ENCODE peak calls at places on chromosomes 6 and 20, in five cellular contexts. One of them, this sample, is unnamed. For H3K36me3, the result is how much of the 10 kb centered on the place peaks cover.

GRCh38 chr20:51236396-51236795 is 213.5 kb upstream of the KCNG1 start:
- DNase-seq in GM23338: no peak
- DNase-seq in naive thymus-derived CD4-positive, alpha-beta T cell: no peak
- DNase-seq in stomach: no peak
- DNase-seq in mucosa of descending colon: no peak
- DNase-seq in this sample: no peak

GRCh38 chr6:113464959-113465358 is 392.2 kb upstream of the MARCKS start:
- DNase-seq in naive thymus-derived CD4-positive, alpha-beta T cell: no peak
- DNase-seq in GM23338: no peak
- DNase-seq in stomach: no peak
- DNase-seq in mucosa of descending colon: no peak
- DNase-seq in this sample: peak

GRCh38 chr6:35475573-35475972 is 7.4 kb downstream of the RPL10A start:
- DNase-seq in naive thymus-derived CD4-positive, alpha-beta T cell: no peak
- DNase-seq in GM23338: no peak
- DNase-seq in stomach: no peak
- DNase-seq in mucosa of descending colon: no peak
- DNase-seq in this sample: no peak

GRCh38 chr6:69233195-69233524 is 563.6 kb downstream of the LMBRD1 start:
- DNase-seq in naive thymus-derived CD4-positive, alpha-beta T cell: no peak
- DNase-seq in GM23338: peak
- DNase-seq in stomach: no peak
- DNase-seq in mucosa of descending colon: no peak
- DNase-seq in this sample: no peak

GRCh38 chr6:15987569-15987968 is 141.3 kb upstream of the MYLIP start:
- DNase-seq in GM23338: peak
- DNase-seq in naive thymus-derived CD4-positive, alpha-beta T cell: no peak
- DNase-seq in stomach: no peak
- DNase-seq in mucosa of descending colon: no peak
- DNase-seq in this sample: no peak

GRCh38 chr6:36609582-36609981 is 15.4 kb downstream of the SRSF3 start:
- DNase-seq in naive thymus-derived CD4-positive, alpha-beta T cell: no peak
- DNase-seq in mucosa of descending colon: no peak
- DNase-seq in GM23338: no peak
- DNase-seq in stomach: no peak
- DNase-seq in this sample: no peak

GRCh38 chr6:81304486-81304885 is 448.0 kb downstream of the TENT5A start:
- DNase-seq in mucosa of descending colon: no peak
- DNase-seq in naive thymus-derived CD4-positive, alpha-beta T cell: no peak
- DNase-seq in GM23338: no peak
- DNase-seq in stomach: no peak
- DNase-seq in this sample: no peak

GRCh38 chr6:119129148-119129967 is 50.9 kb upstream of the FAM184A start:
- DNase-seq in GM23338: peak
- DNase-seq in mucosa of descending colon: peak
- DNase-seq in stomach: no peak
- DNase-seq in naive thymus-derived CD4-positive, alpha-beta T cell: peak
- DNase-seq in this sample: no peak

DNA sequence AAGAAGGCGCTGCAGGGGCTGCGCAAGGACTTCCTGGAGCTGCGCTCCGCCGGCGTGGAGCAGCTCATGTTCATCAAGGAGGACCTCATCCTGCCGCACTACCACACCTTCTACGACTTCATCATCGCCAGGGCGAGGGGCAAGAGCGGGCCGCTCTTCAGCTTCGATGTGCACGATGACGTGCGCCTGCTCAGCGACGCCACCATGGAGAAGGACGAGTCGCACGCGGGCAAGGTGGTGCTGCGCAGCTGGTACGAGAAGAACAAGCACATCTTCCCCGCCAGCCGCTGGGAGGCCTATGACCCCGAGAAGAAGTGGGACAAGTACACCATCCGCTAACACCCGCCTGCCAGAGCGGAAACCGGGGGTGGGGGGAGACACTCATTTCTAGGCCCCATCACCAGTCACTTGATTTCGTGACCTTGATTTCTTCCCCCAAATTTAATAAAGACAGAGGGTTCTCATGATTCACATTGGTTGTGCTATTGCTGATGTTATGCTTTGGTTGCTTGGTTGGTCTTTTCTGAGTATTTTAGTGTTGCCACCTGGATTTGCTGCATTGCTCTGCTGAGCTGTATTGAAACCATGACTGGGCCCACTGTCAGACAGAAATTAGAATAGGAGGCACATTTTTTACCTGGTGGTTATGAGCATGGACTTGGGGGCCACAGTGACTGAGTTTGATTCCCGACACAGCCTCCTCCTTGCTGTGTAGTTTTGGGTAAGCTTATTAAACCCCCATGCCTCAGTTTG is 1.5 kb downstream of the FAM50B start:
- DNase-seq in mucosa of descending colon: no peak
- DNase-seq in naive thymus-derived CD4-positive, alpha-beta T cell: no peak
- DNase-seq in GM23338: no peak
- DNase-seq in stomach: no peak
- DNase-seq in this sample: no peak
- H3K4me3 ChIP-seq in mucosa of descending colon: no peak
- H3K4me3 ChIP-seq in naive thymus-derived CD4-positive, alpha-beta T cell: no peak
- H3K4me3 ChIP-seq in GM23338: no peak
- H3K4me3 ChIP-seq in stomach: peak
- H3K4me3 ChIP-seq in this sample: no peak

GRCh38 chr6:38686270-38687042 is 16.5 kb downstream of the GLO1 start:
- DNase-seq in naive thymus-derived CD4-positive, alpha-beta T cell: no peak
- DNase-seq in stomach: no peak
- DNase-seq in mucosa of descending colon: no peak
- DNase-seq in GM23338: no peak
- DNase-seq in this sample: no peak

GRCh38 chr6:38684244-38684643 is 18.7 kb downstream of the GLO1 start:
- DNase-seq in GM23338: no peak
- DNase-seq in stomach: no peak
- DNase-seq in naive thymus-derived CD4-positive, alpha-beta T cell: no peak
- DNase-seq in mucosa of descending colon: no peak
- DNase-seq in this sample: no peak

GRCh38 chr6:38687549-38687948 is 15.4 kb downstream of the GLO1 start:
- DNase-seq in stomach: no peak
- DNase-seq in naive thymus-derived CD4-positive, alpha-beta T cell: no peak
- DNase-seq in mucosa of descending colon: no peak
- DNase-seq in GM23338: no peak
- DNase-seq in this sample: no peak

GRCh38 chr6:38687043-38687353 is 15.9 kb downstream of the GLO1 start:
- DNase-seq in stomach: no peak
- DNase-seq in naive thymus-derived CD4-positive, alpha-beta T cell: no peak
- DNase-seq in GM23338: no peak
- DNase-seq in mucosa of descending colon: no peak
- DNase-seq in this sample: no peak

GRCh38 chr6:38684904-38685303 is 18.0 kb downstream of the GLO1 start:
- DNase-seq in GM23338: no peak
- DNase-seq in stomach: no peak
- DNase-seq in mucosa of descending colon: no peak
- DNase-seq in naive thymus-derived CD4-positive, alpha-beta T cell: no peak
- DNase-seq in this sample: no peak
- H3K36me3 ChIP-seq in GM23338: under half
- H3K36me3 ChIP-seq in stomach: half or more
- H3K36me3 ChIP-seq in mucosa of descending colon: under half
- H3K36me3 ChIP-seq in naive thymus-derived CD4-positive, alpha-beta T cell: under half
- H3K36me3 ChIP-seq in this sample: under half

DNA sequence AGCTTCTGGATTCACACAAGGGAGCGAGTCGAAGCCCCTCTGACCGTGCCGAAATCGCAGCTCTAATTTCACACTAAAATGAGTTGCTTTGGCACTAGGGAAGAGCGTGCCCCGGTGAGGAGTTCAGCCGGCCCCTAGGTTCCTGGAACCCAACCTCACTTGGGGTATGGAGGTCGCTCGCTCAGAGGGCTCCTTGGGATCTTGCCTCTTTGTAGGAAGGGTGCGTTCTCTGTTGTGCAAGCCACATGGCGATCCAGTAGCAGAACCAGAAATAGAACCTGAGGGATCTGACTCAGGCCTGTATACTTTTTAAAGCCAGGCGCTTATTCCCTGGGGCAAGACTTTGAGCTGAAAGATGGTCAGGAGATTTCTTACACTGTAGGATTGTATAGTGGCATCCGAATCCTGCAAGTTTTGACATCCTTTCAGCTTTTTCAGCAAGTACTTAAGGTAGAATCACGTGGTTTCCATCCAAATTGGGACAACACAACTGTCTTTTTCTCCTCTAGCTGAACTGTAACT is 861 bp upstream of the RALGAPA2 start:
- DNase-seq in GM23338: no peak
- DNase-seq in naive thymus-derived CD4-positive, alpha-beta T cell: no peak
- DNase-seq in stomach: no peak
- DNase-seq in mucosa of descending colon: peak
- DNase-seq in this sample: no peak
- H3K4me3 ChIP-seq in GM23338: peak
- H3K4me3 ChIP-seq in naive thymus-derived CD4-positive, alpha-beta T cell: peak
- H3K4me3 ChIP-seq in stomach: peak
- H3K4me3 ChIP-seq in mucosa of descending colon: no peak
- H3K4me3 ChIP-seq in this sample: peak

GRCh38 chr6:52506502-52506875 is 70.4 kb downstream of the TRAM2 start:
- DNase-seq in mucosa of descending colon: no peak
- DNase-seq in stomach: no peak
- DNase-seq in naive thymus-derived CD4-positive, alpha-beta T cell: no peak
- DNase-seq in GM23338: no peak
- DNase-seq in this sample: no peak

GRCh38 chr6:52509281-52510212 is 67.3 kb downstream of the TRAM2 start:
- DNase-seq in mucosa of descending colon: no peak
- DNase-seq in naive thymus-derived CD4-positive, alpha-beta T cell: no peak
- DNase-seq in stomach: no peak
- DNase-seq in GM23338: no peak
- DNase-seq in this sample: no peak

GRCh38 chr6:52510213-52510562 is 66.7 kb downstream of the TRAM2 start:
- DNase-seq in stomach: no peak
- DNase-seq in naive thymus-derived CD4-positive, alpha-beta T cell: no peak
- DNase-seq in mucosa of descending colon: no peak
- DNase-seq in GM23338: no peak
- DNase-seq in this sample: no peak

GRCh38 chr6:52507557-52508260 is 69.2 kb downstream of the TRAM2 start:
- DNase-seq in GM23338: no peak
- DNase-seq in naive thymus-derived CD4-positive, alpha-beta T cell: no peak
- DNase-seq in mucosa of descending colon: no peak
- DNase-seq in stomach: no peak
- DNase-seq in this sample: no peak

GRCh38 chr6:52508261-52508739 is 68.6 kb downstream of the TRAM2 start:
- DNase-seq in GM23338: no peak
- DNase-seq in stomach: no peak
- DNase-seq in mucosa of descending colon: no peak
- DNase-seq in naive thymus-derived CD4-positive, alpha-beta T cell: no peak
- DNase-seq in this sample: no peak
- H3K36me3 ChIP-seq in GM23338: under half
- H3K36me3 ChIP-seq in stomach: half or more
- H3K36me3 ChIP-seq in mucosa of descending colon: under half
- H3K36me3 ChIP-seq in naive thymus-derived CD4-positive, alpha-beta T cell: under half
- H3K36me3 ChIP-seq in this sample: under half

GRCh38 chr6:144264270-144265060 is 20.7 kb upstream of the UTRN start:
- DNase-seq in stomach: no peak
- DNase-seq in GM23338: peak
- DNase-seq in naive thymus-derived CD4-positive, alpha-beta T cell: no peak
- DNase-seq in mucosa of descending colon: no peak
- DNase-seq in this sample: peak

GRCh38 chr6:144265390-144265789 is 19.7 kb upstream of the UTRN start:
- DNase-seq in mucosa of descending colon: no peak
- DNase-seq in stomach: no peak
- DNase-seq in GM23338: peak
- DNase-seq in naive thymus-derived CD4-positive, alpha-beta T cell: no peak
- DNase-seq in this sample: no peak

GRCh38 chr6:144263786-144264185 is 21.3 kb upstream of the UTRN start:
- DNase-seq in GM23338: no peak
- DNase-seq in stomach: no peak
- DNase-seq in mucosa of descending colon: no peak
- DNase-seq in naive thymus-derived CD4-positive, alpha-beta T cell: no peak
- DNase-seq in this sample: no peak

GRCh38 chr6:144265061-144265357 is 20.1 kb upstream of the UTRN start:
- DNase-seq in stomach: no peak
- DNase-seq in GM23338: no peak
- DNase-seq in naive thymus-derived CD4-positive, alpha-beta T cell: no peak
- DNase-seq in mucosa of descending colon: no peak
- DNase-seq in this sample: no peak

DNA sequence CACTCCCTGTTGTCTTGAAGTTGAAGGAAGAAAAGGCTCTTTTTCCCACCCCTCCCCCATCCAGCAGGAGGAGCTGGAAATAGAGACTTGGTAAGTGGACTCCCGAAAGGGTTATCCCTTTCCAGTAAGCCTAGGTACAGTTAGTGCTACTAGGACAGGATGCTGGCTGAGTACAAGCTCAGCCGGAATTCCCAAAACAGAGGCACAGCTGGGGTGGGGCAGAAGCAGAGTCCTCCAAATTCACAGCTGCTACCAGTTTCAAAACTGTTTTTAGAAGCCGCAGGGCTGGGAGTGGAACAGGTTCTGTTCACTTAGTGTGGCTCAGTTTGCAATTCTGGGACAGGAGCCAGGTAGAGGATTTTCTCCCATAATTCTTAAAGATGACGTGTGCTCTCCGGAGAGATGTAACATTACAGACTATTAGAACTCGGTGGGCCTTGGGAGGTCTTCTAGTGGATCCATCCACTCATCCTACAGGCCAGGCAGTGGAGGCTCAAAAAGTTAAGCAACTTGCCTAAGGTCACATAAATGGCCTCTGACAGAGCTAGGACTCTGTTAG is 19.0 kb upstream of the UTRN start:
- DNase-seq in GM23338: peak
- DNase-seq in mucosa of descending colon: peak
- DNase-seq in stomach: peak
- DNase-seq in naive thymus-derived CD4-positive, alpha-beta T cell: no peak
- DNase-seq in this sample: no peak
- H3K4me3 ChIP-seq in GM23338: peak
- H3K4me3 ChIP-seq in mucosa of descending colon: no peak
- H3K4me3 ChIP-seq in stomach: no peak
- H3K4me3 ChIP-seq in naive thymus-derived CD4-positive, alpha-beta T cell: no peak
- H3K4me3 ChIP-seq in this sample: no peak

GRCh38 chr6:41691426-41692079 is 43.9 kb downstream of the TFEB start:
- DNase-seq in stomach: no peak
- DNase-seq in mucosa of descending colon: no peak
- DNase-seq in naive thymus-derived CD4-positive, alpha-beta T cell: no peak
- DNase-seq in GM23338: peak
- DNase-seq in this sample: no peak

GRCh38 chr6:41693866-41694265 is 41.5 kb downstream of the TFEB start:
- DNase-seq in naive thymus-derived CD4-positive, alpha-beta T cell: no peak
- DNase-seq in stomach: no peak
- DNase-seq in GM23338: no peak
- DNase-seq in mucosa of descending colon: no peak
- DNase-seq in this sample: no peak

GRCh38 chr6:41693281-41693838 is 42.0 kb downstream of the TFEB start:
- DNase-seq in GM23338: no peak
- DNase-seq in stomach: peak
- DNase-seq in mucosa of descending colon: no peak
- DNase-seq in naive thymus-derived CD4-positive, alpha-beta T cell: no peak
- DNase-seq in this sample: no peak

GRCh38 chr6:41692080-41692675 is 43.2 kb downstream of the TFEB start:
- DNase-seq in mucosa of descending colon: no peak
- DNase-seq in naive thymus-derived CD4-positive, alpha-beta T cell: no peak
- DNase-seq in stomach: no peak
- DNase-seq in GM23338: no peak
- DNase-seq in this sample: no peak

GRCh38 chr6:41692735-41693134 is 42.7 kb downstream of the TFEB start:
- DNase-seq in mucosa of descending colon: no peak
- DNase-seq in naive thymus-derived CD4-positive, alpha-beta T cell: no peak
- DNase-seq in GM23338: no peak
- DNase-seq in stomach: no peak
- DNase-seq in this sample: no peak
- H3K36me3 ChIP-seq in mucosa of descending colon: under half
- H3K36me3 ChIP-seq in naive thymus-derived CD4-positive, alpha-beta T cell: under half
- H3K36me3 ChIP-seq in GM23338: under half
- H3K36me3 ChIP-seq in stomach: under half
- H3K36me3 ChIP-seq in this sample: under half